ENCODE peak calls at places on chromosomes 1 and 21, in eight cellular contexts. N is stimulated activated CD8-positive, alpha-beta memory T cell treated with anti-CD3 and anti-CD28 coated beads, Interleukin-15, amount 100 ng/mL, for 24 hours; D is LHCN-M2; B is hepatic stellate cell; L is H7; P is heart right ventricle; S is Calu3; O is memory B cell. F is an unnamed sample.
A peak's percentile ranks its signal among the peaks of the same experiment; 100 is the strongest.

GRCh38 chr1:88736633-88737248 is 52.7 kb downstream of the PKN2 start:
- DNase-seq in D (peak; percentile 48), N (no peak), L (peak; percentile 31), O (no peak), S (peak; percentile 66), B (peak; percentile 36), P (no peak), F (peak; percentile 5)

GRCh38 chr1:180948846-180949615 is 36.3 kb downstream of the KIAA1614 start:
- DNase-seq in D (no peak), B (no peak), N (no peak), S (no peak), O (no peak), L (peak; percentile 77), P (no peak), F (no peak)

GRCh38 chr1:219000606-219001005 is 173.1 kb upstream of the LYPLAL1 start:
- DNase-seq in B (no peak), D (no peak), P (no peak), L (no peak), O (no peak), S (no peak), N (no peak), F (no peak)

GRCh38 chr1:167136191-167136614 is 42.3 kb downstream of the STYXL2 start:
- DNase-seq in L (no peak), O (no peak), D (peak; percentile 96), N (no peak), P (no peak), S (peak; percentile 38), B (no peak), F (no peak)

GRCh38 chr1:240244968-240245628 is 153.4 kb downstream of the FMN2 start:
- DNase-seq in P (no peak), N (no peak), D (peak; percentile 89), L (no peak), S (no peak), B (peak; percentile 58), O (no peak), F (no peak)

GRCh38 chr1:75908717-75909152 is 23.5 kb downstream of the ASB17 start:
- DNase-seq in B (no peak), L (no peak), P (no peak), S (peak; percentile 39), N (no peak), O (no peak), D (peak; percentile 23), F (peak; percentile 8)

GRCh38 chr1:165289556-165289955 is 67.0 kb downstream of the LMX1A start:
- DNase-seq in N (no peak), S (no peak), B (no peak), P (no peak), L (no peak), D (no peak), O (no peak), F (no peak)

GRCh38 chr1:156704930-156705320 is 458 bp downstream of the CRABP2 start:
- DNase-seq in N (no peak), P (no peak), D (peak; percentile 72), O (no peak), B (peak; percentile 78), S (peak; percentile 85), L (peak; percentile 81), F (no peak)

GRCh38 chr1:245908543-245908942 is 598.5 kb downstream of the SMYD3 start:
- DNase-seq in P (no peak), S (no peak), D (no peak), L (no peak), O (no peak), N (no peak), B (no peak), F (no peak)

GRCh38 chr21:44817914-44818635 is at the start of gene SUMO3:
- DNase-seq in B (peak; percentile 93), N (peak; percentile 77), L (peak; percentile 98), D (peak; percentile 76), P (peak; percentile 85), S (peak; percentile 83), O (peak; percentile 95), F (peak; percentile 39)

GRCh38 chr1:20492751-20493150 is 6.7 kb upstream of the CAMK2N1 start:
- DNase-seq in O (no peak), L (no peak), N (no peak), D (no peak), B (no peak), P (no peak), S (no peak), F (no peak)

GRCh38 chr1:226487921-226488320 is 60.6 kb upstream of the STUM start:
- DNase-seq in N (no peak), O (no peak), P (no peak), D (no peak), L (no peak), S (no peak), B (no peak), F (no peak)

GRCh38 chr1:171841931-171842723 is 829 bp downstream of the DNM3 start:
- DNase-seq in P (peak; percentile 17), S (peak; percentile 6), B (peak; percentile 9), L (peak; percentile 82), N (no peak), D (no peak), O (peak; percentile 11), F (no peak)

GRCh38 chr1:187617776-187618175 is 789.0 kb downstream of the PLA2G4A start:
- DNase-seq in L (no peak), B (no peak), N (no peak), D (peak; percentile 40), P (no peak), O (no peak), S (no peak), F (no peak)

GRCh38 chr21:44914176-44914874 is 6.4 kb downstream of the ITGB2 start:
- DNase-seq in B (no peak), N (no peak), L (no peak), O (no peak), P (no peak), D (no peak), S (no peak), F (no peak)

GRCh38 chr1:173420330-173420806 is 56.8 kb upstream of the PRDX6 start:
- DNase-seq in N (peak; percentile 16), B (peak; percentile 35), P (peak; percentile 23), S (peak; percentile 78), D (peak; percentile 86), O (peak; percentile 75), L (peak; percentile 56), F (no peak)

GRCh38 chr21:31011412-31011811 is 26.9 kb downstream of the KRTAP19-8 start:
- DNase-seq in S (no peak), P (no peak), B (no peak), O (no peak), D (no peak), L (no peak), N (no peak), F (no peak)

GRCh38 chr1:44045064-44045463 is 13.8 kb upstream of the SLC6A9 start:
- DNase-seq in O (no peak), B (no peak), L (no peak), D (no peak), N (no peak), S (no peak), P (no peak), F (no peak)

GRCh38 chr1:58264462-58264861 is 282.1 kb downstream of the OMA1 start:
- DNase-seq in S (no peak), N (no peak), D (no peak), P (no peak), L (no peak), B (no peak), O (no peak), F (no peak)

GRCh38 chr1:186002426-186002825 is 268.2 kb downstream of the HMCN1 start:
- DNase-seq in D (no peak), N (no peak), P (no peak), B (no peak), O (no peak), S (no peak), L (no peak), F (no peak)

GRCh38 chr1:205719762-205720161 is 30.2 kb downstream of the NUCKS1 start:
- DNase-seq in B (no peak), P (no peak), O (no peak), L (no peak), S (no peak), N (no peak), D (no peak), F (no peak)

GRCh38 chr1:114319480-114319879 is 165.8 kb upstream of the SYT6 start:
- DNase-seq in D (peak; percentile 82), L (no peak), P (no peak), S (no peak), N (no peak), B (peak; percentile 40), O (no peak), F (no peak)

GRCh38 chr1:152189657-152190442 is 30.8 kb upstream of the RPTN start:
- DNase-seq in L (peak; percentile 69), S (peak; percentile 77), N (peak; percentile 26), D (peak; percentile 78), P (peak; percentile 54), O (peak; percentile 57), B (peak; percentile 57), F (peak; percentile 22)

GRCh38 chr1:109904105-109904817 is 6.4 kb upstream of the CSF1 start:
- DNase-seq in B (no peak), L (no peak), O (no peak), D (peak; percentile 84), S (no peak), N (no peak), P (no peak), F (no peak)

GRCh38 chr1:5239911-5240310 is 585.5 kb downstream of the AJAP1 start:
- DNase-seq in L (no peak), N (no peak), D (no peak), S (no peak), B (no peak), O (no peak), P (no peak), F (no peak)

F was measured in GM12864.